ENCODE peak calls at places on chromosomes 1 and 21, in seven cellular contexts. L, O, C, R, U, W and N are unnamed samples.

GRCh38 chr1:160607051-160608032 is 28.0 kb upstream of the CD84 start:
- DNase-seq in L (peak; percentile 72), O (peak; percentile 48), C (no peak), R (no peak), U (no peak), W (peak; percentile 76), N (peak; percentile 67)

GRCh38 chr1:186236921-186237320 is 138.1 kb downstream of the TPR start:
- DNase-seq in L (peak; percentile 80), O (no peak), C (no peak), R (no peak), U (no peak), W (peak; percentile 82), N (no peak)

GRCh38 chr1:198598796-198599321 is 40.0 kb upstream of the PTPRC start:
- DNase-seq in L (no peak), O (no peak), C (no peak), R (no peak), U (no peak), W (no peak), N (no peak)

GRCh38 chr1:110355321-110355720 is 16.1 kb downstream of the RBM15 start:
- DNase-seq in L (no peak), O (no peak), C (no peak), R (no peak), U (no peak), W (no peak), N (no peak)

GRCh38 chr1:246280551-246280950 is 226.5 kb downstream of the SMYD3 start:
- DNase-seq in L (no peak), O (peak; percentile 14), C (no peak), R (no peak), U (no peak), W (peak; percentile 46), N (peak; percentile 7)

GRCh38 chr1:165903672-165904071 is 76.3 kb downstream of the UCK2 start:
- DNase-seq in L (peak; percentile 81), O (no peak), C (no peak), R (no peak), U (no peak), W (peak; percentile 70), N (peak; percentile 43)

GRCh38 chr1:153945795-153946621 is 510 bp downstream of the DENND4B start:
- DNase-seq in L (peak; percentile 64), O (peak; percentile 65), C (peak; percentile 94), R (peak; percentile 86), U (peak; percentile 91), W (peak; percentile 59), N (peak; percentile 68)

GRCh38 chr1:12555411-12556367 is 62.3 kb downstream of the DHRS3 start:
- DNase-seq in L (no peak), O (no peak), C (no peak), R (no peak), U (no peak), W (no peak), N (no peak)

GRCh38 chr1:33735624-33736023 is 128.3 kb upstream of the HMGB4 start:
- DNase-seq in L (peak; percentile 11), O (no peak), C (no peak), R (no peak), U (no peak), W (peak; percentile 32), N (no peak)

GRCh38 chr1:32352831-32353383 is 9.4 kb downstream of the FAM229A start:
- DNase-seq in L (no peak), O (no peak), C (peak; percentile 54), R (no peak), U (no peak), W (no peak), N (no peak)

GRCh38 chr1:33586111-33586510 is 113.7 kb downstream of the ZSCAN20 start:
- DNase-seq in L (peak; percentile 36), O (no peak), C (no peak), R (no peak), U (no peak), W (peak; percentile 16), N (no peak)

GRCh38 chr1:188794969-188795368 is 1682.7 kb downstream of the BRINP3 start:
- DNase-seq in L (no peak), O (no peak), C (no peak), R (no peak), U (no peak), W (no peak), N (no peak)

GRCh38 chr1:226318471-226318870 is 9.5 kb upstream of the LIN9 start:
- DNase-seq in L (no peak), O (no peak), C (no peak), R (no peak), U (no peak), W (no peak), N (no peak)

GRCh38 chr1:20587639-20588017 is 1.3 kb upstream of the CDA start:
- DNase-seq in L (no peak), O (no peak), C (no peak), R (no peak), U (no peak), W (peak; percentile 17), N (no peak)

GRCh38 chr1:31159869-31160611 is 79.6 kb downstream of the NKAIN1 start:
- DNase-seq in L (no peak), O (no peak), C (no peak), R (no peak), U (no peak), W (no peak), N (no peak)

GRCh38 chr1:234842726-234843641 is 233.0 kb upstream of the IRF2BP2 start:
- DNase-seq in L (no peak), O (no peak), C (peak; percentile 86), R (no peak), U (peak; percentile 66), W (no peak), N (no peak)

GRCh38 chr1:26278835-26279597 is 870 bp upstream of the SH3BGRL3 start:
- DNase-seq in L (peak; percentile 54), O (no peak), C (peak; percentile 50), R (no peak), U (no peak), W (peak; percentile 42), N (no peak)

GRCh38 chr1:26280333-26281042 is 602 bp downstream of the SH3BGRL3 start:
- DNase-seq in L (peak; percentile 76), O (no peak), C (peak; percentile 50), R (no peak), U (no peak), W (no peak), N (no peak)

GRCh38 chr1:26281091-26281958 is 1.4 kb downstream of the SH3BGRL3 start:
- DNase-seq in L (no peak), O (no peak), C (no peak), R (no peak), U (no peak), W (no peak), N (no peak)

GRCh38 chr1:26278303-26278702 is 1.6 kb upstream of the SH3BGRL3 start:
- DNase-seq in L (peak; percentile 68), O (no peak), C (peak; percentile 69), R (no peak), U (no peak), W (peak; percentile 76), N (no peak)

DNA sequence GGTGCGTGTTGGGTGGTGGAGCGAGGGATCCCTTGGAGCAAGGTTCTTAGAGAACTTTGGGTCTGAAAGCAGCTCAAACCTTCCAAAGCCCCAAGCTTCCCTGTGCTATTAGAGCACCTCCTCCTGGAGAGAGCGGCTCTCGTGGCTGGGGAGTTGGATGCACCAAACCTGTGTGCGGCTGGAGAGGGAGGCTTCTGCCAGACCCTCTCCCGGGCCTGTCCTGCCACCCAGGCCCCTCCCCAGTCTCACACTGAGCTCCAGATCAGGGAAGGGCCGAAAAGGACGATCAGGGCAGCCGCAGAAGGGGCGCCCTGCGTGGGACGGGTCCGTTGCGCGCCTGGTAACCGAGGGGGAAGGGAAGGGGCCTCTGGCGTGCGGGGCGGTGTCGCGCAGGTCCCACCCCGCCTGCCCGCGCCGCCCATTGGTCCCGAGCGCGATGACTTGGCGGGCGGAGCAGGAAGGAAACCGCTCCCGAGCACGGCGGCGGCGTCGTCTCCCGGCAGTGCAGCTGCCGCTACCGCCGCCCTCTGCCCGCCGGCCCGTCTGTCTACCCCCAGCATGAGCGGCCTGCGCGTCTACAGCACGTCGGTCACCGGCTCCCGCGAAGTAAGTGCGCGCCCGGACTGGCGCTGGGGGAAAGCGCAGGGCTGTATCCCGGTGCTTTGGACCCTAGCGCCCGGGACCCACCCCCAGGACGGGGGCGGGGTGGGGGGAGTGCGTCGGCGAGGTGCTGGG is at the start of gene SH3BGRL3:
- DNase-seq in L (peak; percentile 85), O (peak; percentile 78), C (peak; percentile 93), R (peak; percentile 93), U (peak; percentile 90), W (peak; percentile 86), N (peak; percentile 82)
- TF ChIP-seq CTCF in L (peak; percentile 70), O (no peak), C (peak; percentile 39), R (peak; percentile 19), U (peak; percentile 58), W (peak; percentile 63), N (no peak)

GRCh38 chr21:44761011-44761729 is 40.5 kb downstream of the UBE2G2 start:
- DNase-seq in L (no peak), O (no peak), C (no peak), R (no peak), U (no peak), W (no peak), N (peak; percentile 47)
- TF ChIP-seq CTCF in L (peak; percentile 30), O (no peak), C (no peak), R (no peak), U (no peak), W (peak; percentile 44), N (no peak)

GRCh38 chr1:229509576-229509975 is 1.4 kb upstream of the NUP133 start:
- DNase-seq in L (no peak), O (no peak), C (no peak), R (no peak), U (no peak), W (peak; percentile 10), N (no peak)

GRCh38 chr1:229508823-229509337 is 739 bp upstream of the NUP133 start:
- DNase-seq in L (no peak), O (no peak), C (no peak), R (no peak), U (no peak), W (no peak), N (no peak)

DNA sequence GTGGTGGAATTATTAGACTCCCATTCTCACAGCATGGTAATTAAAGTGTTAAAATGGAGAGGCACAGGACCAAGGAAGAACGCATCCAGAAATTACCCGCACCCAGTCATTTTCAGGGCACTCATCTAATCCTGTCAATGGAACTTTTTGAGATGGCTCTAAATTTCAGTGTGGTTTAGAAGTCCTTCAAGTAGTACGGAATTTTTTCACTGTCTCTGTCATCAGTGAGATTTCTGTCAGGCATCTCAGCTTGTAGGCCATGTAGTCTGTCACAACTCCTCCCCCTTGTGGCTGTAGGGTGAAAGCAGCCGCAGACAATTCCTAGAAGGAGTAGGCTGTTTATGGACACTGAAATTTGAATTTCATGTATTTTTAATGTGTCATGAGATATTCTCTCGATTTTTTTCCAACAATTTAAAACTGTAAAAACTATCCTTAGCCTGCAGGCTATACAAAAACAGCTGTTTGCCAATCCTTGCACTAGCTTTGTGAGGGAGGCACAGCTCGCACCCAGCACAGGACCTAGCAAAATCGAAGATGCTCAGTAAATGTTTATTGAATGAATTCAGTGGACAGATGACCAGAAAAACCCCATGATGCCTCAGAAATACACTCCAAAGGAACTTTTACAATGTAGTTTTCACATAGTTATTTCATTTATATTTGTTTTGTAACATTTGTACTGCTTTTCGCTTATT is 6.6 kb upstream of the NUP133 start:
- DNase-seq in L (peak; percentile 54), O (peak; percentile 63), C (peak; percentile 48), R (peak; percentile 68), U (peak; percentile 18), W (peak; percentile 67), N (peak; percentile 78)
- TF ChIP-seq CTCF in L (peak; percentile 88), O (peak; percentile 67), C (peak; percentile 78), R (peak; percentile 72), U (peak; percentile 85), W (peak; percentile 95), N (peak; percentile 85)

DNA sequence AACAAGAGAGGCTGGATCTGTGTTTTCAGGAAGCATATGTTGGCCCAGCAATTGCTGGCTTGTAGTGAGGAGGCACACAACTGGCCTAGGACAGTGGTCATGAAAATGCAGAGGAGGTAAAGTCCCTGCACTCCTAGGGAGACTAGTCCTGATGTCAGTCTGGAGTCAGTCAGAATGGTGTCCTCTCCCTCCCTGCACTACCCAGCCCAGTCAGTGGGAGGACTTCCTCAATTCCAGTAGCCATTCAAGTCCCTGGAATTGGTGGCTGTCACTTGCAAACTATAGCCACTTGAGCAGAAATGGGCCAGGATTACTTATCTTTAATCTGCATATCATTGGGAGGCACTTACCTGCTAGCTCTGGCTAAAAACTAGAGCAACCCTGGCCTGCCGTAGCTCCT is 18.6 kb downstream of the NDUFS5 start:
- DNase-seq in L (no peak), O (no peak), C (no peak), R (no peak), U (no peak), W (no peak), N (no peak)
- TF ChIP-seq CTCF in L (no peak), O (no peak), C (no peak), R (no peak), U (no peak), W (no peak), N (no peak)